ENCODE peak calls at places on chromosome 5, in six cellular contexts. Z is B cell; I is CD4-positive, alpha-beta T cell; S is GM20000; T is GM06990; V is suprapubic skin. O is an unnamed sample.

GRCh38 chr5:174306345-174307030 is 261.0 kb downstream of the NSG2 start:
- DNase-seq in Z (no peak), V (no peak), I (no peak), S (no peak), T (no peak), O (no peak)

GRCh38 chr5:98599016-98599415 is 174.4 kb upstream of the RGMB start:
- DNase-seq in T (no peak), V (no peak), I (no peak), S (no peak), Z (no peak), O (no peak)

GRCh38 chr5:93890657-93891056 is 149.3 kb upstream of the POU5F2 start:
- DNase-seq in I (no peak), S (no peak), Z (no peak), T (no peak), V (no peak), O (no peak)

GRCh38 chr5:33275391-33275790 is 165.4 kb upstream of the TARS1 start:
- DNase-seq in I (no peak), Z (no peak), S (no peak), V (no peak), T (no peak), O (no peak)

GRCh38 chr5:23139338-23140171 is 286.4 kb upstream of the CDH12 start:
- DNase-seq in I (no peak), T (no peak), V (no peak), S (peak), Z (no peak), O (no peak)

GRCh38 chr5:31427013-31427783 is 104.7 kb downstream of the DROSHA start:
- DNase-seq in I (no peak), V (no peak), Z (no peak), T (no peak), S (no peak), O (no peak)

GRCh38 chr5:69444127-69444754 is 29.3 kb downstream of the MARVELD2 start:
- DNase-seq in S (no peak), I (no peak), Z (no peak), V (no peak), T (no peak), O (no peak)

GRCh38 chr5:7849531-7850240 is 1.2 kb downstream of the CFAP90 start:
- DNase-seq in S (peak), Z (no peak), I (no peak), T (no peak), V (peak), O (no peak)

GRCh38 chr5:158700231-158700996 is 399.3 kb downstream of the EBF1 start:
- DNase-seq in S (no peak), T (no peak), V (no peak), Z (no peak), I (no peak), O (no peak)

DNA sequence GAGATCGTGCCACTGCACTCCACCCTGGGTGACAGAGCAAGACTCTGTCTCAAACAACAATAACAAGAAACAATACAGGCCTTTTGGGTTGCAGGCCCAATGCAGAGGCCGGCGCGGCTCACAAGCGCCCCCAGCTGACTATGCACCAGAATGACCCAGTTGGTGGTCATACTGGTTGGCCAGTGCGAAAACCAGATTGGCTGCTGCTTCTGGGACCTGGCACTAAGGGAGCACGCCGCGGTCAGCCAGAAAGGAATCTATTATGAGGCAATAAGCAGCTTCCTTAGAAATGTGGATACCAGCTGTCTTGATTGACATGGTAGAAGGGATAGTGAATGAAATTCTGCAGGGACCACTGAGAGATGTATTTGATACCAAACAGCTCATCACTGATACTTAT is 35.0 kb downstream of the RANBP17 start:
- DNase-seq in S (peak), T (no peak), Z (no peak), V (no peak), I (no peak), O (peak)
- TF ChIP-seq CTCF in S (peak), T (peak), Z (no peak), V (no peak), I (no peak), O (peak)

GRCh38 chr5:115100556-115100955 is 69.2 kb downstream of the TRIM36 start:
- DNase-seq in V (no peak), T (no peak), I (no peak), S (no peak), Z (no peak), O (no peak)

GRCh38 chr5:115096034-115096769 is 73.5 kb downstream of the TRIM36 start:
- DNase-seq in T (no peak), S (no peak), I (no peak), V (no peak), Z (no peak), O (no peak)

GRCh38 chr5:115097236-115097635 is 72.5 kb downstream of the TRIM36 start:
- DNase-seq in Z (no peak), I (no peak), T (no peak), S (no peak), V (no peak), O (peak)

GRCh38 chr5:115098041-115098702 is 71.5 kb downstream of the TRIM36 start:
- DNase-seq in T (peak), V (no peak), I (peak), S (peak), Z (no peak), O (peak)
- TF ChIP-seq CTCF in T (peak), V (peak), I (peak), S (peak), Z (peak), O (peak)

GRCh38 chr5:131164161-131164930 is 710 bp downstream of the HINT1 start:
- DNase-seq in T (peak), Z (peak), I (peak), S (peak), V (peak), O (peak)
- TF ChIP-seq CTCF in T (peak), Z (peak), I (peak), S (no peak), V (no peak), O (no peak)

GRCh38 chr5:154754460-154755360 is 467 bp upstream of the LARP1 start:
- DNase-seq in I (peak), V (peak), T (peak), Z (peak), S (peak), O (peak)
- TF ChIP-seq CTCF in I (peak), V (peak), T (peak), Z (peak), S (peak), O (peak)

GRCh38 chr5:179342577-179342976 is 2.7 kb downstream of the ADAMTS2 start:
- DNase-seq in S (no peak), V (no peak), I (no peak), Z (no peak), T (no peak), O (no peak)
- TF ChIP-seq CTCF in S (no peak), V (no peak), I (no peak), Z (no peak), T (no peak), O (no peak)

GRCh38 chr5:103708601-103709000 is 146.0 kb upstream of the NUDT12 start:
- DNase-seq in Z (no peak), T (no peak), V (no peak), S (no peak), I (no peak), O (no peak)
- TF ChIP-seq CTCF in Z (no peak), T (no peak), V (no peak), S (no peak), I (no peak), O (no peak)

DNA sequence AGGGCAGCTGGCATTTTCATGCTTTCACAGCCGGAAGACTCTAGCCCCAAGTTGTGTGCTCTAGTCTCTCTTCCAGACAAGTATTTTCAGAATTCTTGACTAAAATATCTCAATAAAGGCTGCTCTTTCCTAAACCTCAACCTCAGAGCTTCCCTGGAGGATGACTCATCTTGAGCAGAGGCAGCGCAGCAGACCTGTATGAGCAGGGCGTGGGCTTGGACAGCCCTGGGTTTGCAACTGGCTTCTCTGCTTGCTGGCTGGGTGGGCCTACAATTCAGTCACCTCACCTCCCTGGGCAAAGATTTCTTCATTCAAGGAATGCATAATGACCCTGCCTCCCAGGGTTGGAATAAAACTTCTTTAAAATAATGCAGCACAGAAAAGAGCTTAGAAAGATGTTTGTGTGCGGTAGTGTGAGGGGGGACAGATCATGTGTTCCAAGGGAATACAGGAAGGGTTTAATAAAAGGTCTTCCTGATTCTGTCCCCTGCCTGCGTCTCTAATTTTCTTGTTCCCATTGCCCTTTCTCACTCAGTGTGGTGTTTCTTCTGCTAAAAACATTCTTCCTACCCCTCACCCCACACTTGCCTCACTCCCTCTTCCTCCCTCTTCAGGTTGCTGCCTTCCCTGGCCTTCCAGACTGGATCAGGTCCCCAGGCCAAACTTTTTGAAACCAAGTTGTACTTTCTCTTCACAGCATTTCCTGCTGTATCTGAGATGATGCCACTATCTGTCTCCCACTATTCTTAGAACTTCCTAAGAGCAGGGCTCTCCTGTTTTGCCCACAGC is 39.4 kb upstream of the MAP1B start:
- DNase-seq in T (no peak), Z (no peak), S (no peak), V (no peak), I (no peak), O (peak)
- TF ChIP-seq CTCF in T (no peak), Z (no peak), S (no peak), V (no peak), I (no peak), O (no peak)

DNA sequence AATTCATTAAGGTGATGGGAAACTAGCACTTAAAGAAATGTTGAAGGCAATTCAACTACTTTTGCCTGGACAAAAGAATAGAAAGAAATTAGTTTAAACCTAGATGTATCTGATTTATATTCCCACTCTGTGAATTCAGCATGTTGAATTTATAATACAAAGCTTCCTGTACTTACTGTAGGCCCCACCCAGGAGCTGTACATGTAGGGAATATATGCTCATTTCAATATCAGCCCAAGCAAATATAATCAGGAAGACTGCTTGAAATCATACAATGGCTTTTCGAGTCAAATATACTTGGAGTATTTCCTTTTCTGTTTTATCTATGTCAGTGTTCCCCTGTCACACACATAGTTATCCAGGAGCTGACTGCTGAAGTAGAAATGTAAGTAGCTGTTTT is 102.1 kb downstream of the OTULIN start:
- DNase-seq in V (no peak), Z (no peak), S (no peak), T (no peak), I (no peak), O (no peak)
- TF ChIP-seq CTCF in V (no peak), Z (no peak), S (no peak), T (no peak), I (no peak), O (no peak)

GRCh38 chr5:150000261-150000989 is at the start of the genes HMGXB3 and TIGD6:
- DNase-seq in I (peak), T (peak), Z (peak), S (peak), V (peak), O (peak)
- TF ChIP-seq CTCF in I (no peak), T (no peak), Z (no peak), S (no peak), V (no peak), O (no peak)

GRCh38 chr5:3596261-3596825 is 711 bp downstream of the IRX1 start:
- DNase-seq in Z (no peak), I (no peak), T (no peak), S (peak), V (no peak), O (no peak)

GRCh38 chr5:3595102-3595961 is at the start of gene IRX1:
- DNase-seq in S (peak), T (no peak), V (no peak), Z (no peak), I (no peak), O (no peak)

GRCh38 chr5:3592298-3592697 is 3.3 kb upstream of the IRX1 start:
- DNase-seq in I (no peak), Z (no peak), V (no peak), T (no peak), S (no peak), O (no peak)

GRCh38 chr5:3593771-3594513 is 1.7 kb upstream of the IRX1 start:
- DNase-seq in S (peak), I (no peak), T (no peak), V (no peak), Z (no peak), O (no peak)

DNA sequence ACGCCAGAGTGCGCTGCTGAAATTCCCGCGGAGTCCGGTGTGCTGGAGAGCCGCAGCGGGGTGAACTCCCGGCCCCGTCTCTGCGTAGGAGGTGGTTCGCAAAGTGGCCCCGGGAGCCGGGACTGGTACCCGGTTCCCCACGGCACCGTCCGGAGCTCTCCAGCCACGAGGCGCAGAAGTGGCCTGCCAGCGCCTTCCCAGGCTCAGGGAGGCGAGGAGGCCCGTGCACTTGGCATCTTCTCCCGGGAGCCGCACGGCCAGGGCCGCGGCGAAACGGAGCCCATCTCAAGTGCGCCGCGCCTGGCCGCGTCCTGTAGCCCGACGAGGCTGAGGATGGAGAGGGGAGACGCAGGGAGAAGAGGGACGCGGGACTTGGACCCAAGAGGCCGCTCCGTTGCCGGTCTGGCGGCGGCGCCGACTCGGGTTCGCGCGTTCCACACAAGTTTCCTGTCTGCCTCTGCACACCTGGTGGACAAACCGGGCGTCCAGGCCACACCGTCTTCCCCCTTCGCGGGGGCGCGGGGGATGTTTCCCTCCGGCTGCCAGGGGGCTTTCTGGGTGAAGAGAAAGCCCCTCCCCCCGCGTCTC is 1.0 kb upstream of the IRX1 start:
- DNase-seq in I (no peak), T (no peak), S (peak), Z (no peak), V (no peak), O (no peak)
- TF ChIP-seq CTCF in I (no peak), T (no peak), S (no peak), Z (no peak), V (no peak), O (no peak)

O was measured in Calu3.